ENCODE peak calls at places on chromosomes 16 and 17, in four cellular contexts. D is T-helper 2 cell; L is EL; O is activated CD8-positive, alpha-beta memory T cell treated with anti-CD3 and anti-CD28 coated beads for 1 hour. G is an unnamed sample.

GRCh38 chr16:83113317-83113716 is 486.5 kb downstream of the CDH13 start:
- DNase-seq in O (no peak), L (peak), D (no peak), G (no peak)

GRCh38 chr16:84194470-84195200 is 3.7 kb downstream of the ADAD2 start:
- DNase-seq in L (no peak), O (no peak), D (no peak), G (no peak)

GRCh38 chr17:4658478-4659305 is 17.2 kb upstream of the ALOX15 start:
- DNase-seq in L (peak), O (no peak), D (peak), G (no peak)

GRCh38 chr17:80931421-80932265 is 60.0 kb upstream of the CHMP6 start:
- DNase-seq in O (no peak), D (no peak), L (peak), G (no peak)

GRCh38 chr16:85659805-85660511 is 28.8 kb downstream of the GINS2 start:
- DNase-seq in L (peak), O (peak), D (peak), G (peak)

GRCh38 chr16:78761427-78761826 is 662.0 kb downstream of the WWOX start:
- DNase-seq in D (no peak), L (no peak), O (no peak), G (no peak)

GRCh38 chr17:45305532-45306087 is 11.2 kb downstream of the MAP3K14 start:
- DNase-seq in L (peak), D (no peak), O (no peak), G (no peak)

GRCh38 chr17:4970273-4970672 is 2.7 kb upstream of the SPAG7 start:
- DNase-seq in O (no peak), L (no peak), D (no peak), G (no peak)

GRCh38 chr16:88359008-88359407 is 23.8 kb upstream of the ZNF469 start:
- DNase-seq in D (no peak), O (no peak), L (no peak), G (no peak)

GRCh38 chr17:12789976-12790805 is 893 bp downstream of the ARHGAP44 start:
- DNase-seq in D (no peak), O (no peak), L (no peak), G (no peak)

GRCh38 chr16:88070989-88071625 is 119.9 kb downstream of the BANP start:
- DNase-seq in L (no peak), D (no peak), O (no peak), G (no peak)

GRCh38 chr16:2469399-2470233 is 1.5 kb upstream of the NTN3 start:
- DNase-seq in L (no peak), O (no peak), D (no peak), G (no peak)

GRCh38 chr17:33057564-33057963 is 65.9 kb downstream of the SPACA3 start:
- DNase-seq in O (no peak), L (peak), D (no peak), G (no peak)

GRCh38 chr17:73643012-73643845 is 1.0 kb downstream of the SDK2 start:
- DNase-seq in L (no peak), O (no peak), D (no peak), G (no peak)

GRCh38 chr17:76674600-76674999 is 31.0 kb upstream of the ST6GALNAC1 start:
- DNase-seq in L (no peak), O (no peak), D (no peak), G (no peak)

GRCh38 chr16:89910717-89911354 is 7.8 kb upstream of the MC1R start:
- DNase-seq in O (no peak), D (no peak), L (no peak), G (no peak)

GRCh38 chr17:17535957-17536356 is 39.8 kb upstream of the RASD1 start:
- DNase-seq in O (no peak), D (no peak), L (peak), G (no peak)

GRCh38 chr17:17447264-17447663 is 29.5 kb upstream of the MED9 start:
- DNase-seq in D (no peak), L (no peak), O (no peak), G (no peak)

GRCh38 chr16:10992797-10993196 is 48.4 kb downstream of the CLEC16A start:
- DNase-seq in L (peak), O (no peak), D (no peak), G (no peak)